ENCODE peak calls at places on chromosome 9, in five cellular contexts. Q is GM12878, L is A549, N is upper lobe of left lung, Y is HepG2. D is an unnamed sample.

GRCh38 chr9:99309540-99309939 is 87.5 kb downstream of the SEC61B start:
- ATAC-seq in Q (peak), L (no peak), N (no peak), Y (no peak), D (no peak)

GRCh38 chr9:131622536-131622935 is 77.2 kb downstream of the PRRT1B start:
- ATAC-seq in Q (peak), L (no peak), N (peak), Y (no peak), D (no peak)

GRCh38 chr9:114896344-114896743 is 34.0 kb downstream of the TNFSF8 start:
- ATAC-seq in Q (no peak), L (no peak), N (no peak), Y (no peak), D (no peak)

GRCh38 chr9:106482733-106483132 is 380.2 kb upstream of the ZNF462 start:
- ATAC-seq in Q (peak), L (no peak), N (no peak), Y (no peak), D (no peak)

GRCh38 chr9:86407022-86407421 is 52.8 kb upstream of the TUT7 start:
- ATAC-seq in Q (peak), L (peak), N (no peak), Y (peak), D (no peak)

GRCh38 chr9:78428640-78429039 is 131.7 kb downstream of the PSAT1 start:
- ATAC-seq in Q (no peak), L (no peak), N (no peak), Y (no peak), D (no peak)

GRCh38 chr9:9498147-9498546 is 1114.7 kb downstream of the PTPRD start:
- ATAC-seq in Q (no peak), L (no peak), N (no peak), Y (no peak), D (no peak)

GRCh38 chr9:29068461-29068860 is 1495.2 kb upstream of the C9orf72 start:
- ATAC-seq in Q (no peak), L (no peak), N (no peak), Y (no peak), D (no peak)

GRCh38 chr9:127457191-127457878 is 6.0 kb downstream of the LRSAM1 start:
- ATAC-seq in Q (no peak), L (no peak), N (no peak), Y (no peak), D (no peak)

GRCh38 chr9:90827181-90827866 is 25.7 kb downstream of the SYK start:
- ATAC-seq in Q (peak), L (no peak), N (peak), Y (no peak), D (no peak)

GRCh38 chr9:21966140-21966851 is 27.9 kb downstream of the CDKN2A start:
- ATAC-seq in Q (no peak), L (no peak), N (no peak), Y (peak), D (no peak)

GRCh38 chr9:86659413-86660046 is 287.8 kb downstream of the GAS1 start:
- ATAC-seq in Q (no peak), L (no peak), N (no peak), Y (no peak), D (no peak)

GRCh38 chr9:21294904-21295538 is 10.1 kb downstream of the IFNA5 start:
- ATAC-seq in Q (peak), L (no peak), N (no peak), Y (no peak), D (no peak)

GRCh38 chr9:4762889-4763521 is 22.0 kb upstream of the AK3 start:
- ATAC-seq in Q (peak), L (peak), N (peak), Y (peak), D (peak)

DNA sequence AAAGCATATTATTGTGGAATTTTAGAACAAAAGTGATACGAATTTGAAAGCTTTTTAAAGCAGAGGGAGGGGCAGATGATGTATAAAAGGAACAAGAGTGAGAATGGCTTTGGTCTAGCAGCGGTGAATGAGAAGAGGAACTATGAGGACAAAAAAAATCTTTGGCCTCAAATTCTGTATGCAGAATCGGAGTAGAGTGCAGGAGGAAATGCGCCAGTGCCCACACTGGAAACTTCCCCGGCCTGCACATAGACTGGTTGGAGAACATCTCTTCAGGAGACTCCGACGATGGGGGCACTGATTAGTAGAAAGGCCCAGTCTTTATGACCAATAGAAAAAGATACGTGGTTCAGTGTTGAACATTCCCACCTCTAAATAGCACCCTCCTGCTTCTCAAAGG is 51.3 kb downstream of the SLC46A2 start:
- ATAC-seq in Q (no peak), L (no peak), N (peak), Y (no peak), D (no peak)
- H3K27ac ChIP-seq in Q (no peak), L (no peak), N (no peak), Y (no peak), D (no peak)

GRCh38 chr9:84866402-84866801 is 196.9 kb downstream of the NTRK2 start:
- ATAC-seq in Q (no peak), L (no peak), N (no peak), Y (no peak), D (no peak)

GRCh38 chr9:84860423-84861115 is 191.0 kb downstream of the NTRK2 start:
- ATAC-seq in Q (no peak), L (no peak), N (no peak), Y (no peak), D (no peak)

GRCh38 chr9:84862786-84863185 is 193.3 kb downstream of the NTRK2 start:
- ATAC-seq in Q (no peak), L (peak), N (peak), Y (no peak), D (no peak)

GRCh38 chr9:84862308-84862707 is 192.8 kb downstream of the NTRK2 start:
- ATAC-seq in Q (no peak), L (no peak), N (no peak), Y (no peak), D (no peak)

DNA sequence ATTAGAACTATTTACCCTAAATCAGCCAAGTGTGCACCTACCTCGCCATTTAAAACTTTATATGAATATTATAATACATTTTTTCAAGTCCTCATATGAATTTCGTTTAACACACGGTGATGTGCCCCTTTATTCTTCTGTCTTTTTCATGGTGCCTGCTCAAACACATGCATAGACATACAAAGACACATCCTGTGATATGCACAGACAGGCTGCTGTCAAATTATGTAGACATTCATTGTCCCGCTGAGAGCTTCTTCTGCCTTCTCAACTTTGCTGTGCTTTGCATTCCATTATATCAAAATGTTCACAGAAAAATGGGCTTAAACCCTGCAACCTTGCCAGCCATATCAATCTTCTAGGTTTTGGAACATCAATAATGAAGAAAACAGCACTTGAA is 193.8 kb downstream of the NTRK2 start:
- ATAC-seq in Q (no peak), L (no peak), N (no peak), Y (no peak), D (no peak)
- TF ChIP-seq EP300 in Q (no peak), L (no peak), N (no peak), Y (no peak), D (no peak)

GRCh38 chr9:109956811-109957440 is 176.9 kb downstream of the PALM2AKAP2 start:
- ATAC-seq in Q (no peak), L (no peak), N (no peak), Y (no peak), D (no peak)
- H3K27ac ChIP-seq in Q (no peak), L (no peak), N (no peak), Y (no peak), D (no peak)

GRCh38 chr9:94086961-94087360 is 2.7 kb downstream of the PTPDC1 start:
- ATAC-seq in Q (no peak), L (no peak), N (no peak), Y (no peak), D (peak)

GRCh38 chr9:94085062-94085639 is 887 bp downstream of the PTPDC1 start:
- ATAC-seq in Q (no peak), L (no peak), N (no peak), Y (peak), D (no peak)

GRCh38 chr9:94083384-94083783 is 880 bp upstream of the PTPDC1 start:
- ATAC-seq in Q (no peak), L (no peak), N (peak), Y (no peak), D (no peak)

GRCh38 chr9:94084314-94084713 is at the start of gene PTPDC1:
- ATAC-seq in Q (no peak), L (no peak), N (peak), Y (no peak), D (no peak)

GRCh38 chr9:94086468-94086867 is 2.2 kb downstream of the PTPDC1 start:
- ATAC-seq in Q (no peak), L (no peak), N (no peak), Y (no peak), D (peak)
- TF ChIP-seq EP300 in Q (no peak), L (no peak), N (no peak), Y (no peak), D (no peak)

GRCh38 chr9:74496819-74497749 is at the start of gene RORB:
- ATAC-seq in Q (peak), L (peak), N (peak), Y (peak), D (peak)
- H3K27ac ChIP-seq in Q (no peak), L (no peak), N (no peak), Y (no peak), D (no peak)

GRCh38 chr9:734831-735511 is 106.5 kb upstream of the DMRT1 start:
- ATAC-seq in Q (no peak), L (peak), N (peak), Y (peak), D (peak)
- TF ChIP-seq EP300 in Q (no peak), L (no peak), N (no peak), Y (peak), D (peak)

GRCh38 chr9:129776566-129776937 is 23.7 kb upstream of the PTGES start:
- ATAC-seq in Q (no peak), L (no peak), N (peak), Y (no peak), D (peak)

GRCh38 chr9:129773262-129774048 is 20.6 kb upstream of the PTGES start:
- ATAC-seq in Q (no peak), L (peak), N (peak), Y (peak), D (no peak)

GRCh38 chr9:129776938-129777768 is 24.3 kb upstream of the PTGES start:
- ATAC-seq in Q (peak), L (peak), N (peak), Y (peak), D (peak)

GRCh38 chr9:129774791-129775149 is 21.9 kb upstream of the PTGES start:
- ATAC-seq in Q (no peak), L (no peak), N (no peak), Y (no peak), D (no peak)

GRCh38 chr9:129775443-129775842 is 22.6 kb upstream of the PTGES start:
- ATAC-seq in Q (no peak), L (no peak), N (no peak), Y (no peak), D (no peak)
- H3K27ac ChIP-seq in Q (no peak), L (peak), N (no peak), Y (no peak), D (no peak)

GRCh38 chr9:133583586-133583985 is 25.6 kb downstream of the FAM163B start:
- ATAC-seq in Q (no peak), L (no peak), N (peak), Y (no peak), D (no peak)

GRCh38 chr9:133584167-133584558 is 25.0 kb downstream of the FAM163B start:
- ATAC-seq in Q (no peak), L (no peak), N (no peak), Y (no peak), D (no peak)

GRCh38 chr9:133583111-133583510 is 26.1 kb downstream of the FAM163B start:
- ATAC-seq in Q (no peak), L (no peak), N (no peak), Y (no peak), D (no peak)

GRCh38 chr9:133585481-133586367 is 23.5 kb downstream of the FAM163B start:
- ATAC-seq in Q (no peak), L (no peak), N (no peak), Y (no peak), D (no peak)

DNA sequence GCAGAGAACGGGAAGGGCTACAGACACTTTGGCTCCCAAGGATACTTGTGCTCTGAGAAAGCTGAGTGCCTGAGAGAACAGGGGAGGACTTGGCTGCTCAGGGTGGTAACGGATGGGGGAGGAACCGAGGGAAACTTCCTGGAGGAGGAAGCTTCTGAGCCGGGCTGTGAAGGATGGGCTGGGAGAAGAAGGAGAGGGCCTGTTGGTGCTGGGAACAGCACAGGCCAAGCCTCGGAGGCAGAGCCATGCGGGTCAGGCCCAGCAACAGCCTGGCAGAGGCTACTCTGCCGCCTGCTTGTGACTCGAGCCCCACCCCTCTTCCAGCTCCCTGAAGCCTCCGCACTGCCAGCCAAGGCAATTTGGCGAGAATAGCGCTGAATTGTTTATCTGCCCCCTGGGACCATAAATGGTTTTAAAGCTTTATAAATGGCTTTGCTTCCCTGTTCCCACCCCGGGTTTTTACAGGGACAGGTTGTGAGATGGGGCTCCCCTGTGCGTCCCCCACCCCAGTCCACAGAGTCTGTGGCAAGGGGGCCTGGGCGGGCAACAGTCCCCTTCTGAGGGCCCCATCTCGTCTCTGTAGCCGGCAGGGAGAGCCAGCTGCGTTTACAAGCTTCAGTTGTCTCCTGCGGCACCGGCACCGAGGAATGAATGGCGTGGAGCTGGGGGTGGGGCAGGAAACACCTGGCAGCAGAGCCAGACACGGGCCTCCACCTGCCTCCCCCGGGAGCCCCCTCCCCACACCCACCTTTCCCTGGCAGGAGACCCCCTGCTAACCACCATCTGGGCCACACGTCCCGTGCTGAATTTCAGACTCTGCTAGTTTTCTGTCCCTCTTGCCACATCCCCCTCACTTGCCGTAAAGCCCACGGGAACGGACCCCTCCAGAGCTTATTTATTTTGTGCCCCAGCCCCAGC is 24.4 kb downstream of the FAM163B start:
- ATAC-seq in Q (no peak), L (no peak), N (peak), Y (no peak), D (no peak)
- TF ChIP-seq EP300 in Q (no peak), L (no peak), N (no peak), Y (no peak), D (no peak)

GRCh38 chr9:130287736-130288135 is 22.2 kb downstream of the HMCN2 start:
- ATAC-seq in Q (no peak), L (no peak), N (no peak), Y (no peak), D (no peak)
- H3K27ac ChIP-seq in Q (no peak), L (no peak), N (peak), Y (no peak), D (peak)

DNA sequence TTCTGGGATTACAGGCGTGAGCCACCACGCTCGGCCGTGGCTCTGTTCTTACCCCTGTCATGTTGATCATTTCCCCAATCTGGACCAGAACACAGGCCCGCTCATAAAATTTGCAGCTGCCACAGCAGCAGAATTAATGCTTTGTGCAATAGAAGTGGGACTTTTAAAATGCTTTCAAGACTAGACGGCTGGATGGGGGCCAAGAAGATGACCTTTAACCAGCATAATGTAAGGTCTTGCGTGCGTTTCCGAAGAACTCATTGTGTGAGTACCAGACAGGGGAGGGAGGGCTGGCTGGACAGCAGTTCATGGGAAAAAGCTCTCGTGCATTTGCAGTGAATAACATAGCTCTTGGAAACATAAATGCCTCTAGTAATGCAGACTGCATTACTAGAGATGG is 3.5 kb upstream of the WDR38 start:
- ATAC-seq in Q (no peak), L (no peak), N (no peak), Y (no peak), D (no peak)
- TF ChIP-seq EP300 in Q (no peak), L (peak), N (no peak), Y (no peak), D (no peak)